ENCODE peak calls at places on chromosomes 4 and X, in five cellular contexts. B is MM.1S, Z is HCT116, X is PC-3, N is K562. I is an unnamed sample.

GRCh38 chrX:131068945-131069719 is 11.0 kb downstream of the ARHGAP36 start:
- DNase-seq in B (no peak), Z (peak; percentile 19), X (peak; percentile 28), N (peak; percentile 51), I (no peak)

GRCh38 chr4:129446074-129446473 is 350.1 kb downstream of the C4orf33 start:
- DNase-seq in B (no peak), Z (peak; percentile 36), X (no peak), N (no peak), I (no peak)

GRCh38 chrX:24216037-24216436 is 66.5 kb downstream of the ZFX start:
- DNase-seq in B (no peak), Z (no peak), X (no peak), N (no peak), I (no peak)

GRCh38 chr4:28073860-28074555 is 1213.4 kb downstream of the STIM2 start:
- DNase-seq in B (no peak), Z (peak; percentile 59), X (peak; percentile 7), N (no peak), I (no peak)

GRCh38 chrX:35722128-35722527 is 76.0 kb upstream of the MAGEB16 start:
- DNase-seq in B (peak; percentile 38), Z (no peak), X (no peak), N (no peak), I (no peak)

GRCh38 chrX:153983321-153983729 is 10.8 kb downstream of the TMEM187 start:
- DNase-seq in B (no peak), Z (no peak), X (no peak), N (no peak), I (no peak)

GRCh38 chr4:11436673-11437072 is 8.0 kb upstream of the HS3ST1 start:
- DNase-seq in B (no peak), Z (no peak), X (no peak), N (no peak), I (no peak)

GRCh38 chrX:17635231-17635630 is 102.1 kb upstream of the SCML1 start:
- DNase-seq in B (no peak), Z (no peak), X (no peak), N (no peak), I (no peak)

GRCh38 chr4:9867746-9868425 is 86.5 kb downstream of the DRD5 start:
- DNase-seq in B (no peak), Z (no peak), X (no peak), N (no peak), I (no peak)

DNA sequence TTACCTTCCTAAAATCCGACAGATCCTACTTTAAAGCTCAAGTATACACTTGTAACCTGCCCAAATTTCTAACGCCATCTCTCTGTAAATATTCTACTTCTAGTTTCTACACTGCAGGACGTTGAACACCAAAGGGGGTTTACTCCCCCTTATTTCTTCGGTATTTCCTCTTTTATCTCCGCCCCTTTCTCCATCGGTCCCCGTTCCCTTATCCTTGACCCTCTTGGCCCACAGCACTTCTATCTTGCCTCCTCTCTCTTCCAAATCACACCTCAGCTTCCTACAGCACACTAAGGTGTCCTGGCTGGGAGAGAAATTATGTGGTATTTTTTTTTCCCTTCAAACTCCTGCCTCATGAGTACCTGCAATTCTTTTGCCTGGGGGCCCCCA is 728 bp downstream of the ZMAT1 start:
- DNase-seq in B (no peak), Z (no peak), X (no peak), N (no peak), I (no peak)
- H3K27ac ChIP-seq in B (peak overlapping the region; percentile 80), Z (no peak overlapping the region), X (no peak overlapping the region), N (no peak overlapping the region), I (no peak overlapping the region)

GRCh38 chrX:125291124-125291523 is 28.5 kb upstream of the TEX13C start:
- DNase-seq in B (no peak), Z (no peak), X (peak; percentile 36), N (no peak), I (no peak)
- H3K27me3 ChIP-seq in B (no peaks in the 10 kb centered on the region), Z (no peaks in the 10 kb centered on the region), X (no peaks in the 10 kb centered on the region), N (no peaks in the 10 kb centered on the region), I (no peaks in the 10 kb centered on the region)

GRCh38 chrX:149491812-149492211 is 13.3 kb downstream of the IDS start:
- DNase-seq in B (no peak), Z (no peak), X (no peak), N (no peak), I (no peak)
- H4K20me1 ChIP-seq in B (no peaks in the 10 kb centered on the region), Z (no peaks in the 10 kb centered on the region), X (no peaks in the 10 kb centered on the region), N (no peaks in the 10 kb centered on the region), I (no peaks in the 10 kb centered on the region)

DNA sequence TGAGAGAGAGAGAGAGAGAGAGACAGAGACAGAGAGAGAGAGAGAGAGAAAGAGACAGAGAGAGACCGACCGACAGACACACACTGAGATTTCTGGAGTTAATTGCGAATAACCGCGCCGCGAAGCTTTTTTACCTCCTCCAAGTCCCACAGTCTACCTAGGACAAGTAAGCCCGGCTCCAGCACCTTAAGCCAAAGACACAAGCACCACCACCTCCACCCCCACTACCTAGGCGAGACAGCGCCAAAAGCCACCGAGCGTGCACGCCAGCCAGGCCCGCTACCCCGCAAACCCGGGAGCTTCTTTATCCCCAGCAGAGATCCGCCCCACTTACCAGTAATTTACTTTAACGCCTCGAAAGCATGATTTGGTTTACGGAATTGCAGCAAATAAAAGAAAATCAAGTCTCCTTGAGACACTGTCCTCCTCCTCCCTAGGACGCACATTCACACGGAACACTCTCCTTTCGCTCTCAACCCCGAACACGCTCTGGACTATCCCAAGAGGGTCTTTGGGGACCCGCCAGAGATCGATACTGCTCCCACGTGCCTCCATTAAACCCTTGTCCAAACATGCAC is 649.6 kb upstream of the DIPK2B start:
- DNase-seq in B (peak; percentile 38), Z (no peak), X (peak; percentile 45), N (no peak), I (no peak)
- H3K27ac ChIP-seq in B (peak overlapping the region; percentile 24), Z (peak overlapping the region; percentile 87), X (peak overlapping the region; percentile 83), N (no peak overlapping the region), I (peak overlapping the region; percentile 92)

GRCh38 chr4:122855491-122855890 is 28.9 kb downstream of the FGF2 start:
- DNase-seq in B (peak; percentile 8), Z (no peak), X (no peak), N (no peak), I (no peak)

GRCh38 chr4:122854444-122854843 is 27.8 kb downstream of the FGF2 start:
- DNase-seq in B (no peak), Z (no peak), X (no peak), N (no peak), I (peak; percentile 20)

GRCh38 chr4:122854860-122855259 is 28.2 kb downstream of the FGF2 start:
- DNase-seq in B (no peak), Z (no peak), X (no peak), N (no peak), I (peak; percentile 6)

GRCh38 chr4:122861544-122861943 is 34.9 kb downstream of the FGF2 start:
- DNase-seq in B (no peak), Z (no peak), X (no peak), N (no peak), I (peak; percentile 21)

GRCh38 chr4:122857160-122857559 is 30.5 kb downstream of the FGF2 start:
- DNase-seq in B (no peak), Z (no peak), X (no peak), N (no peak), I (no peak)
- H3K27me3 ChIP-seq in B (no peaks in the 10 kb centered on the region), Z (no peaks in the 10 kb centered on the region), X (no peaks in the 10 kb centered on the region), N (no peaks in the 10 kb centered on the region), I (no peaks in the 10 kb centered on the region)